ENCODE peak calls at places on chromosomes 16 and 17, in six cellular contexts. P is tibial nerve, A is HepG2, Y is prostate gland, G is adrenal gland, R is A549. E is an unnamed sample.

GRCh38 chr16:31519746-31520145 is 8.0 kb upstream of the AHSP start:
- DNase-seq in P (no peak), A (no peak), Y (no peak), G (no peak), R (no peak), E (no peak)

GRCh38 chr16:71726491-71727319 is 2.2 kb upstream of the PHLPP2 start:
- DNase-seq in P (no peak), A (no peak), Y (no peak), G (no peak), R (no peak), E (no peak)

GRCh38 chr17:59842901-59843652 is 49.7 kb downstream of the TUBD1 start:
- DNase-seq in P (no peak), A (peak; percentile 96), Y (peak; percentile 64), G (peak; percentile 68), R (peak; percentile 98), E (no peak)

GRCh38 chr16:68643227-68643626 is 1.9 kb upstream of the CDH3 start:
- DNase-seq in P (no peak), A (no peak), Y (no peak), G (no peak), R (no peak), E (no peak)

GRCh38 chr17:76540381-76541300 is 797 bp downstream of the PRCD start:
- DNase-seq in P (peak; percentile 91), A (peak; percentile 73), Y (peak; percentile 90), G (peak; percentile 97), R (peak; percentile 94), E (peak; percentile 95)

GRCh38 chr16:57146735-57147134 is 39.1 kb downstream of the PSME3IP1 start:
- DNase-seq in P (no peak), A (peak; percentile 28), Y (no peak), G (no peak), R (peak; percentile 46), E (no peak)

GRCh38 chr16:47888142-47888541 is 267.7 kb downstream of the ABCC12 start:
- DNase-seq in P (no peak), A (peak; percentile 75), Y (no peak), G (no peak), R (peak; percentile 74), E (no peak)

GRCh38 chr17:2125013-2125535 is 70.2 kb downstream of the HIC1 start:
- DNase-seq in P (no peak), A (no peak), Y (no peak), G (no peak), R (no peak), E (no peak)

GRCh38 chr16:12271006-12271405 is 294.5 kb downstream of the SNX29 start:
- DNase-seq in P (no peak), A (peak; percentile 52), Y (no peak), G (no peak), R (peak; percentile 39), E (no peak)

GRCh38 chr16:50160495-50161164 is 7.5 kb downstream of the TENT4B start:
- DNase-seq in P (no peak), A (no peak), Y (no peak), G (no peak), R (no peak), E (no peak)

GRCh38 chr17:7889166-7889584 is 586 bp downstream of the CHD3 start:
- DNase-seq in P (peak; percentile 96), A (peak; percentile 85), Y (peak; percentile 96), G (peak; percentile 99), R (peak; percentile 92), E (peak; percentile 97)

GRCh38 chr16:47359478-47359877 is 101.4 kb downstream of the ITFG1 start:
- DNase-seq in P (no peak), A (no peak), Y (no peak), G (no peak), R (no peak), E (no peak)

GRCh38 chr17:48143629-48144028 is 36.1 kb downstream of the SNX11 start:
- DNase-seq in P (no peak), A (no peak), Y (no peak), G (no peak), R (no peak), E (no peak)

DNA sequence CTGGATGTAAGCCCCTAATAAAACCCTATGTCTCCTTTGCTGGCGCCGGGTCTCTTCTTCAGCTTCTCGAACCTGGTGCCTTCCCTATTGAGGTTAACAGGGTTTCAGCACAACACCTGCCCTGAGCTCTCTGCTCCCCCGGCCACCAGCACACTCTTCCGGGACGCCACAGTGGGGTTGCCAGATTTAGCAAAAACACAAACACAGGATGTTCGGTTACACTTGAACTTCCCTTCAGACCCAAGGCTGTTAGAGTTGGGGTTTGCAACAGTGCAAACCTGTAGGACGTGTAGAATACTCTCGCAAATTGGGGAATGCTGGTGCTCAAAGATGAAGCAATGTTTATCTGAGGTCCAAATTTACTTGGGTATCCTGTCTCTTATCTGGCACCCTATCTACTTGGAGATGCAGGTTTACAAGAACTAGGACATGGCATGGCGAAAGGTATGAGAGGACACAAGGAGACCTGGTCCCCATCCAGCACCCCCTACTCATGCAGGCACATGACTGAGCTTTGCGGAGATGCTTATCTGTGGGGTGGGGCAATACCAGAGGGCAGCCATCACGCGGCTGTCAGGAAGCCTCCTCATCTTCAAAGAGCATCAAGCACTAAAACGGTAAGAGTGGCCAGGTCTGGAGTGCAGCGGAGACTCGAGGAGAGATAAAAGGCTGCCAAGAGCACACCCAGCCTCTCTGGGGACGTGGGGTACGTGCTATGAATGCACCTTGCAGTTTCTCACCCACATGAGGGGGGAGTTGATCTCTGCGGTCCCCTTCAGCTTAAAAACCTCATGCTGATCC is 52.8 kb downstream of the SDK2 start:
- DNase-seq in P (no peak), A (no peak), Y (no peak), G (no peak), R (no peak), E (no peak)
- H3K27ac ChIP-seq in P (no peak overlapping the region), A (no peak overlapping the region), Y (no peak overlapping the region), G (no peak overlapping the region), R (no peak overlapping the region), E (no peak overlapping the region)

GRCh38 chr16:86874141-86874540 is 295.8 kb downstream of the FOXL1 start:
- DNase-seq in P (no peak), A (no peak), Y (no peak), G (no peak), R (no peak), E (no peak)
- TF ChIP-seq POLR2A in P (no peak), A (no peak), Y (no peak), G (no peak), R (no peak), E (no peak)

DNA sequence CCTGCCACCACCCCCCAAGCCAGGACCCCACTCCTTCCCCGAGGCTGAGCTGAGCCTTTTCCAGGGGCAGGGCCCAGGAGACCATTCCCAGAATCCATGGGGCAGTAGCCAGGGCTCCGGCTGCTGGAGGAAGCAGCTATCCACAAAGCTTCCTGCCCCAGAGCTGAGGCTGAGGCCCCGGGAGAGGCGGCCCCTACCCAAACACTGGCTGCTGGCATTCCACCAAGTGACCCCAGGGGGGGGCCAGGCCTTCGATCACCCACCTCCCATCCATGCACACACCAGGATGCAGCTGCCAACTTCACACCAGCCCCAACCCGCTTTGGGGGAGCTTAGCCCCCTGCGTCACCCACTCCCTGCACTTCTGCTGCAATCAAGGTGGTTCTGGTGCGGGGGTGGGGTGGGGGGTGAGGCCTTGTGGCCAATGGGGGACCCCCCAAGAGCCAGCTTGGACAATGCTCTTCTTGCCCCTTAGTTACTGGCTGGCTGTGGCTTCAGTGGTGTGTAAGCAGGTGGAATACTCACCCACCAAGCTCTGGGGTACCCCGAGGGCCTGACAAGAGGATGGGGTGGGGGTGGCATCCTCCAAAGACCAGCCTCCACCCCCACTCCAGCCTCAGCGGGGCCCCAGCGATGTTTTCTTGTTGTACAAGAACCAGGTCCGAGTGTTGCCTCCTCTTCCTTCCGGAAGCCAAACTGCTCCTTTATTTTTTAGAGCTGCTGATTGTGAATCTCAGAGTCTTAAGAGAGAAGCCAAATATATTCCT is 16.8 kb downstream of the MYBBP1A start:
- DNase-seq in P (no peak), A (no peak), Y (no peak), G (no peak), R (no peak), E (no peak)
- H3K27ac ChIP-seq in P (peak overlapping the region; percentile 51), A (no peak overlapping the region), Y (no peak overlapping the region), G (peak overlapping the region; percentile 84), R (no peak overlapping the region), E (peak overlapping the region; percentile 66)

GRCh38 chr16:2467301-2468141 is 3.6 kb upstream of the NTN3 start:
- DNase-seq in P (peak; percentile 66), A (no peak), Y (peak; percentile 61), G (peak; percentile 78), R (peak; percentile 60), E (peak; percentile 40)

GRCh38 chr16:2466667-2467300 is 4.3 kb upstream of the NTN3 start:
- DNase-seq in P (no peak), A (no peak), Y (no peak), G (no peak), R (no peak), E (no peak)

GRCh38 chr16:2468142-2468724 is 2.9 kb upstream of the NTN3 start:
- DNase-seq in P (no peak), A (no peak), Y (peak; percentile 56), G (no peak), R (no peak), E (no peak)

GRCh38 chr16:2464333-2464732 is 4.4 kb downstream of the TEDC2 start:
- DNase-seq in P (no peak), A (no peak), Y (no peak), G (no peak), R (no peak), E (no peak)

DNA sequence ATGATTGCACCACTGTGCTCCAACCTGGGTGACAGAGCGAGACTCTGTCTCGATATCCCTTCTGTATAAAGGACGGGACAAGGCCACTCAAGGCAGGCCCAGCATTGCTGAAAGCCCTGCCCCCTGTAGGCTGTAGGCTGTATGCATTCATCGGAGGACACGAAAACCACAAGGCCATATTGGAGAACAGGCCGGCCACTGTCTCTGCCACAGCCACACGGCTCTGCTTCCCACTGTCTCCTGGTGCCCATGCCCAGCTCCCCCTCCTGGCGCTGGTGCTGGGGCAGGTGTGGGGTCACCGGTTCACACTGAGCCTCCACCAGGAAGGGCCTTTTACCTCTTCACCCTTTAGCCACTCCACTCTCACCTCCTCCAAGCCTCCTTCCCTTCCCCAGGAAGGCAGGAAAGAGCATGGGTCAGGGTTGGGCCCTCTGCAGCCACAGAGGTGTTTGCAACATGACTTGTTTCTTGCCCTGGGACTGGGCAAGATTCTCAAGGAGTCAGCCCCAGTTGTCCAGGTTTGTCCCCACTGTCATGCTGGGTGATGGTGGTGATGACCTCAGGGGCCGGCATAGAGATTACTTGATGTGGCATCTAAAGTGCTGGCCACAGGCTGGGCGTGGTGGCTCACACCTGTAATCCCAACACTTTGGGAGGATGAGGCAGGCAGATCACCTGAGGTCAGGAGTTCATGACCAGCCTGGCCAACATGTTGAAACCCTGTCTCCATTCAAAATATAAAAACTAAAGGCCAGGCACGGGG is 5.3 kb upstream of the NTN3 start:
- DNase-seq in P (no peak), A (no peak), Y (no peak), G (no peak), R (peak; percentile 55), E (no peak)
- TF ChIP-seq POLR2A in P (no peak), A (no peak), Y (no peak), G (no peak), R (peak; percentile 12), E (no peak)

GRCh38 chr16:86186361-86186760 is 287.4 kb downstream of the IRF8 start:
- DNase-seq in P (no peak), A (no peak), Y (no peak), G (no peak), R (no peak), E (no peak)
- H3K27ac ChIP-seq in P (no peak overlapping the region), A (no peak overlapping the region), Y (no peak overlapping the region), G (no peak overlapping the region), R (no peak overlapping the region), E (no peak overlapping the region)

GRCh38 chr17:42120161-42121065 is 754 bp downstream of the KAT2A start:
- DNase-seq in P (no peak), A (peak; percentile 43), Y (no peak), G (no peak), R (no peak), E (no peak)
- TF ChIP-seq POLR2A in P (no peak), A (no peak), Y (no peak), G (no peak), R (no peak), E (no peak)